ENCODE peak calls at places on chromosomes 13 and 19, in ten cellular contexts. N is bronchial epithelial cell, G is neuronal stem cell, F is GM23338, M is heart right ventricle, E is cardiac muscle cell, V is breast epithelium, J is thoracic aorta, I is brain microvascular endothelial cell, C is IMR-90. K is an unnamed sample. For H3K36me3, the result is how much of the 10 kb centered on the place peaks cover.

GRCh38 chr19:33804021-33804799 is 7.5 kb downstream of the KCTD15 start:
- DNase-seq in F (no peak), J (no peak), I (peak), N (peak), G (no peak), M (peak), V (peak), C (peak), E (peak), K (no peak)

GRCh38 chr19:49692102-49692599 is 1.2 kb downstream of the CPT1C start:
- DNase-seq in I (no peak), V (no peak), M (no peak), C (no peak), N (no peak), J (no peak), F (no peak), E (no peak), G (no peak), K (peak)

GRCh38 chr19:742540-743075 is 8.3 kb upstream of the MISP start:
- DNase-seq in J (no peak), C (no peak), N (no peak), G (no peak), V (no peak), M (no peak), E (no peak), F (no peak), I (no peak), K (no peak)

GRCh38 chr13:48400820-48401219 is 12.1 kb downstream of the LPAR6 start:
- DNase-seq in F (no peak), M (no peak), V (no peak), C (peak), E (peak), N (peak), J (no peak), G (no peak), I (peak), K (no peak)

GRCh38 chr13:59112375-59112774 is 1051.4 kb downstream of the DIAPH3 start:
- DNase-seq in V (no peak), M (no peak), F (no peak), G (no peak), E (peak), C (peak), N (peak), J (no peak), I (peak), K (no peak)

GRCh38 chr19:617551-618246 is 15.6 kb downstream of the POLRMT start:
- DNase-seq in C (no peak), V (no peak), N (no peak), I (no peak), M (no peak), G (no peak), J (no peak), F (no peak), E (no peak), K (no peak)

GRCh38 chr13:107867701-107868661 is 347.4 kb downstream of the LIG4 start:
- DNase-seq in E (peak), M (peak), N (no peak), I (peak), G (peak), C (peak), V (no peak), J (no peak), F (peak), K (peak)

GRCh38 chr19:2253106-2254051 is 2.8 kb downstream of the JSRP1 start:
- DNase-seq in G (no peak), J (no peak), V (no peak), N (no peak), M (no peak), F (peak), I (no peak), E (no peak), C (no peak), K (peak)

GRCh38 chr13:30235206-30235605 is 72.1 kb downstream of the KATNAL1 start:
- DNase-seq in J (no peak), C (no peak), F (no peak), M (no peak), G (no peak), N (no peak), E (peak), V (no peak), I (no peak), K (no peak)

GRCh38 chr13:33150146-33150545 is 133.9 kb downstream of the KL start:
- DNase-seq in M (no peak), G (no peak), E (peak), C (peak), V (no peak), J (no peak), F (no peak), I (peak), N (peak), K (no peak)

GRCh38 chr19:44401108-44401786 is at the start of gene ZNF285:
- DNase-seq in G (peak), I (peak), F (peak), J (peak), E (peak), V (peak), N (peak), M (peak), C (peak), K (peak)

GRCh38 chr19:50794074-50794777 is 4.0 kb downstream of the ACP4 start:
- DNase-seq in C (no peak), V (no peak), J (no peak), E (no peak), G (no peak), I (no peak), N (no peak), M (no peak), F (no peak), K (no peak)

DNA sequence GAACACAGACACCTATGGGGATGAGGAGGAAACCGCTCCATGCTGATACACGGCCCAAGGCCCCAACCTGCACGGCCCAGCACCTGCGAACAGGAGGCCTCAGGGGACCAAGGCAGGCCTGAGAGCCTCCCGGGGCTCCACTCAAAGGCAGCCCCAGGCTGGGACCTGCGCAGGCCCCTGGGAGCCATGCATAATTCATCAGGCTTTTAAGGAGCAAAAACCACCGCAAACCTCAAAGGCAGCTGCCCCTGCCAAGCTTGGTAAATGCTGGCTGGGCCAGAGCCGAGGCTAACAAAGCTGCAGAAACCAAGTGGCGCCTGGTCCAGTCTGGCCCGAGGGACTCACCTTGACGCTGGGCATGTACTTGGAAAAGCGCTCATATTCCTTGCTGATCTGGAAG is 8.0 kb downstream of the DDX39A start:
- DNase-seq in N (no peak), J (no peak), M (no peak), I (no peak), V (no peak), C (no peak), G (no peak), E (no peak), F (no peak), K (peak)
- H3K36me3 ChIP-seq in N (under half), J (half or more), M (half or more), I (half or more), V (under half), C (half or more), G (half or more), E (under half), F (under half), K (under half)

GRCh38 chr19:52695996-52696395 is 38.8 kb downstream of the ZNF611 start:
- DNase-seq in C (no peak), N (no peak), G (no peak), E (no peak), F (peak), I (no peak), M (no peak), J (no peak), V (no peak), K (peak)
- H3K36me3 ChIP-seq in C (under half), N (under half), G (under half), E (under half), F (under half), I (under half), M (under half), J (under half), V (under half), K (under half)

DNA sequence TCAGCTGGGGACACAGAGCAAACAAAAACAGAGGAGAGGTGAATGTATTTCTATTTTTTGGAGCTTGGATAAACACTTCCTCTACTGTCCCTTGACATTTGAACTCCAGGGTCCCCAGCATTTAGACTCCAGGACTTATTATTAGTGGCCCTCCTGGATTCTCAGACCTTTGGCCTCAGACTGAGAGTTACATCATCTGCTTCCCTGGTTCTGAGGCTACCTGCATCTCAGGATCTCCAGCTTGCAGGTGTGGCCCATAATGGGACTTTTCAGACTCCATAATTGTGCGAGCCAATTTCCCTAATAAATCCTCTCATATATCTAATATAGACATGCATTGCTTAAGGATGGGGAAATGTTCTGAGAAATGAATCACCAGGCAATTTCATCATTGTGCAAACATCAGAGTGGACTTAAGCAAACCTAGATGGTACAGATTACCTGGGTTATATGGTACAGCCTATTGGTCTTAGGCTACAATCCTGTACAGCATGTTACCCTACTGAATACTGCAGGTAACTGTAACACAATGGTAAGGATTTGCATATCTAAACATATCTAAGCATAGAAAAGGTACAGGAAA is 116.5 kb upstream of the FBXL3 start:
- DNase-seq in I (peak), J (no peak), M (no peak), N (peak), G (no peak), V (no peak), E (peak), F (no peak), C (peak), K (no peak)
- H3K36me3 ChIP-seq in I (under half), J (under half), M (half or more), N (under half), G (under half), V (under half), E (under half), F (under half), C (under half), K (under half)

DNA sequence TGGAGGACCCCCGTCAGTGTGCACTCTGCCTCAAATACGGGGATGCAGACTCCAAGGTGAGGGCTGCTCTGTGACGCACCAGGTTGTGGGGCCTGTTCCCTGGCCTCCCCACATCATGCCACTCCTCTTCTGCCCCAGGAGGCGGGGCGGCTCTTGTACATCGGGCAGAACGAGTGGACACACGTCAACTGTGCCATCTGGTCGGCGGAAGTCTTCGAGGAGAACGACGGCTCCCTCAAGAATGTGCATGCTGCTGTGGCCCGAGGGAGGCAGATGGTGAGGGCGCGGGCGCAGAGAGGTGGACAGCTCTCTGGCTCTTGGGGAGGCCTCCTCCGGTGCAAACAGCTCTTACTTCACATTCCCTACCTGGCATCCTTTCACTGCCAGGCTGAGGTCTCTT is 11.2 kb downstream of the KMT2B start:
- DNase-seq in C (no peak), I (no peak), J (no peak), F (no peak), M (no peak), V (no peak), E (no peak), G (no peak), N (no peak), K (no peak)
- H3K36me3 ChIP-seq in C (half or more), I (half or more), J (half or more), F (under half), M (half or more), V (under half), E (half or more), G (half or more), N (half or more), K (half or more)

GRCh38 chr19:19027228-19027627 is 6.1 kb downstream of the SUGP2 start:
- DNase-seq in M (no peak), G (no peak), N (no peak), V (no peak), E (no peak), J (no peak), C (no peak), F (no peak), I (no peak), K (no peak)
- H3K36me3 ChIP-seq in M (half or more), G (half or more), N (under half), V (under half), E (half or more), J (half or more), C (half or more), F (half or more), I (half or more), K (half or more)

DNA sequence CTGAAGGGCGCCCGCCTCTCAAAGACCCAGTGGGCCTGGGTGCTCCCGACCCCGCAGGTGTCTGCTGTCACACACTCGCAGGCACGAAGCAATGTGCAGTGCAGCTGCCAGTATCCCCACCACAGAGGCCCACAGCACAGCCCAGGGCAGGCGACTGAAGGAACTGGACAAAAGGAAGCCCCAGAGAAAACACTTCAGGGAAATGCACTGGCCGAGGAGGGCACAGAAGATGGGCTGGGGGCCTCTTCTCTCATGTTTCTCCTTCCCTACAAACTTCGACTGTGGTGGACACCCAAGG is 10.0 kb downstream of the AKAP8 start:
- DNase-seq in G (no peak), J (no peak), M (no peak), F (no peak), I (no peak), N (no peak), C (no peak), E (no peak), V (no peak), K (no peak)
- H3K36me3 ChIP-seq in G (half or more), J (half or more), M (half or more), F (under half), I (half or more), N (under half), C (half or more), E (half or more), V (under half), K (under half)

K was measured in H7.